ENCODE peak calls at places on chromosomes 6 and 20, in six cellular contexts. O, P, V, J, N and D are unnamed samples.

GRCh38 chr6:131054392-131055250 is 8.4 kb downstream of the EPB41L2 start:
- DNase-seq in J (no peak), V (no peak), N (no peak), O (no peak), P (no peak), D (no peak)

GRCh38 chr6:52491203-52492069 is 71.3 kb downstream of the EFHC1 start:
- DNase-seq in J (no peak), V (no peak), O (peak; percentile 68), N (no peak), P (no peak), D (no peak)

GRCh38 chr20:574297-574942 is 30.8 kb upstream of the CSNK2A1 start:
- DNase-seq in O (no peak), J (peak; percentile 47), N (no peak), P (no peak), V (no peak), D (peak; percentile 79)

GRCh38 chr20:31720486-31721407 is 1.9 kb downstream of the BCL2L1 start:
- DNase-seq in O (no peak), V (no peak), P (no peak), N (no peak), J (no peak), D (no peak)

GRCh38 chr6:166395778-166396177 is 13.0 kb upstream of the MPC1 start:
- DNase-seq in N (no peak), O (no peak), J (no peak), V (no peak), P (no peak), D (no peak)

GRCh38 chr20:4045741-4046140 is 30.4 kb upstream of the RNF24 start:
- DNase-seq in J (no peak), O (peak; percentile 51), V (no peak), N (no peak), P (no peak), D (no peak)

GRCh38 chr6:43579171-43579570 is 3.2 kb downstream of the POLH start:
- DNase-seq in O (peak; percentile 44), V (no peak), J (no peak), N (no peak), P (no peak), D (no peak)

GRCh38 chr6:85726206-85726605 is 83.5 kb upstream of the SYNCRIP start:
- DNase-seq in J (no peak), O (peak; percentile 8), N (no peak), P (no peak), V (no peak), D (no peak)

GRCh38 chr6:110859335-110859792 is 15.2 kb upstream of the AMD1 start:
- DNase-seq in O (no peak), N (no peak), V (no peak), J (no peak), P (no peak), D (peak; percentile 68)

GRCh38 chr20:6709865-6710595 is 57.5 kb upstream of the BMP2 start:
- DNase-seq in P (no peak), J (no peak), O (peak; percentile 44), N (no peak), V (no peak), D (no peak)

GRCh38 chr6:78308025-78308424 is 559.3 kb upstream of the IRAK1BP1 start:
- DNase-seq in P (no peak), N (no peak), V (no peak), O (peak; percentile 25), J (no peak), D (no peak)

GRCh38 chr6:11810039-11810541 is 31.5 kb upstream of the ADTRP start:
- DNase-seq in P (no peak), O (peak; percentile 82), N (peak; percentile 39), J (peak; percentile 74), V (peak; percentile 55), D (peak; percentile 89)

GRCh38 chr20:47921306-47922279 is 136.3 kb upstream of the SULF2 start:
- DNase-seq in V (no peak), N (no peak), P (no peak), J (no peak), O (peak; percentile 15), D (no peak)

GRCh38 chr20:34574426-34574825 is 15.9 kb downstream of the MAP1LC3A start:
- DNase-seq in P (no peak), J (no peak), N (no peak), O (no peak), V (no peak), D (no peak)

GRCh38 chr20:25248501-25249172 is 752 bp downstream of the PYGB start:
- DNase-seq in V (peak; percentile 29), P (no peak), O (peak; percentile 47), N (no peak), J (peak; percentile 68), D (peak; percentile 82)

GRCh38 chr20:6863355-6863754 is 95.9 kb downstream of the BMP2 start:
- DNase-seq in J (no peak), P (no peak), V (no peak), O (no peak), N (no peak), D (no peak)

GRCh38 chr6:31829633-31830492 is 2.3 kb downstream of the HSPA1B start:
- DNase-seq in V (peak; percentile 43), N (no peak), J (no peak), P (no peak), O (peak; percentile 70), D (peak; percentile 72)

GRCh38 chr6:40907198-40907701 is 131.8 kb downstream of the UNC5CL start:
- DNase-seq in P (no peak), J (peak; percentile 56), O (no peak), N (peak; percentile 8), V (peak; percentile 91), D (no peak)

GRCh38 chr20:50948132-50948785 is 10.1 kb downstream of the DPM1 start:
- DNase-seq in P (no peak), J (no peak), O (no peak), V (no peak), N (no peak), D (no peak)

GRCh38 chr20:57346477-57346876 is 4.6 kb upstream of the RAE1 start:
- DNase-seq in P (peak; percentile 72), J (peak; percentile 74), V (peak; percentile 24), O (peak; percentile 81), N (peak; percentile 57), D (peak; percentile 93)

GRCh38 chr20:18032977-18033892 is 24.5 kb downstream of the OVOL2 start:
- DNase-seq in N (no peak), J (no peak), V (no peak), P (no peak), O (no peak), D (no peak)

GRCh38 chr6:46583711-46584110 is 68.9 kb downstream of the CYP39A1 start:
- DNase-seq in P (no peak), V (no peak), N (no peak), O (no peak), J (no peak), D (no peak)

GRCh38 chr6:43285415-43285814 is 12.6 kb upstream of the SLC22A7 start:
- DNase-seq in O (no peak), V (no peak), J (no peak), P (no peak), N (no peak), D (no peak)

GRCh38 chr20:54377992-54378773 is 97.2 kb upstream of the DOK5 start:
- DNase-seq in J (no peak), O (no peak), N (no peak), V (no peak), P (no peak), D (no peak)